ENCODE peak calls at places on chromosomes 13 and 19, in seven cellular contexts. One of them, this sample, is unnamed.

GRCh38 chr13:29497137-29497654 is 98.3 kb downstream of the SLC7A1 start:
- DNase-seq in HCT116: no peak
- DNase-seq in HepG2: no peak
- DNase-seq in K562: no peak
- DNase-seq in GM12878: no peak
- DNase-seq in SK-N-SH: no peak
- DNase-seq in H1: no peak
- DNase-seq in this sample: no peak

GRCh38 chr13:111493468-111493867 is 173.0 kb downstream of the TEX29 start:
- DNase-seq in HCT116: no peak
- DNase-seq in HepG2: no peak
- DNase-seq in K562: no peak
- DNase-seq in GM12878: no peak
- DNase-seq in SK-N-SH: no peak
- DNase-seq in H1: no peak
- DNase-seq in this sample: no peak

GRCh38 chr13:26051231-26052135 is at the start of gene SHISA2:
- DNase-seq in HCT116: no peak
- DNase-seq in HepG2: no peak
- DNase-seq in K562: no peak
- DNase-seq in GM12878: no peak
- DNase-seq in SK-N-SH: peak
- DNase-seq in H1: peak
- DNase-seq in this sample: peak

GRCh38 chr19:54333586-54334298 is 5.2 kb downstream of the LILRA4 start:
- DNase-seq in HCT116: no peak
- DNase-seq in HepG2: no peak
- DNase-seq in K562: no peak
- DNase-seq in GM12878: no peak
- DNase-seq in SK-N-SH: no peak
- DNase-seq in H1: no peak
- DNase-seq in this sample: no peak

GRCh38 chr13:73340069-73340468 is 281.3 kb downstream of the KLF5 start:
- DNase-seq in HCT116: no peak
- DNase-seq in HepG2: no peak
- DNase-seq in K562: no peak
- DNase-seq in GM12878: no peak
- DNase-seq in SK-N-SH: no peak
- DNase-seq in H1: no peak
- DNase-seq in this sample: no peak

GRCh38 chr13:95296326-95296939 is 4.8 kb downstream of the ABCC4 start:
- DNase-seq in HCT116: peak
- DNase-seq in HepG2: peak
- DNase-seq in K562: no peak
- DNase-seq in GM12878: no peak
- DNase-seq in SK-N-SH: peak
- DNase-seq in H1: peak
- DNase-seq in this sample: peak

GRCh38 chr13:33953781-33954180 is 135.8 kb downstream of the RFC3 start:
- DNase-seq in HCT116: no peak
- DNase-seq in HepG2: no peak
- DNase-seq in K562: no peak
- DNase-seq in GM12878: no peak
- DNase-seq in SK-N-SH: no peak
- DNase-seq in H1: no peak
- DNase-seq in this sample: no peak

GRCh38 chr13:19632915-19633339 is 532 bp upstream of the MPHOSPH8 start:
- DNase-seq in HCT116: no peak
- DNase-seq in HepG2: no peak
- DNase-seq in K562: no peak
- DNase-seq in GM12878: no peak
- DNase-seq in SK-N-SH: no peak
- DNase-seq in H1: no peak
- DNase-seq in this sample: no peak

GRCh38 chr13:26965058-26965380 is 204.4 kb upstream of the GPR12 start:
- DNase-seq in HCT116: no peak
- DNase-seq in HepG2: no peak
- DNase-seq in K562: no peak
- DNase-seq in GM12878: no peak
- DNase-seq in SK-N-SH: no peak
- DNase-seq in H1: no peak
- DNase-seq in this sample: no peak

GRCh38 chr19:2077398-2077797 is 18.7 kb downstream of the MOB3A start:
- DNase-seq in HCT116: no peak
- DNase-seq in HepG2: no peak
- DNase-seq in K562: no peak
- DNase-seq in GM12878: no peak
- DNase-seq in SK-N-SH: peak
- DNase-seq in H1: no peak
- DNase-seq in this sample: no peak

GRCh38 chr13:109402976-109403375 is 383.4 kb downstream of the IRS2 start:
- DNase-seq in HCT116: no peak
- DNase-seq in HepG2: no peak
- DNase-seq in K562: no peak
- DNase-seq in GM12878: no peak
- DNase-seq in SK-N-SH: no peak
- DNase-seq in H1: no peak
- DNase-seq in this sample: no peak

GRCh38 chr13:109400192-109400591 is 386.2 kb downstream of the IRS2 start:
- DNase-seq in HCT116: no peak
- DNase-seq in HepG2: no peak
- DNase-seq in K562: no peak
- DNase-seq in GM12878: no peak
- DNase-seq in SK-N-SH: no peak
- DNase-seq in H1: no peak
- DNase-seq in this sample: no peak

GRCh38 chr13:109401891-109402290 is 384.5 kb downstream of the IRS2 start:
- DNase-seq in HCT116: no peak
- DNase-seq in HepG2: no peak
- DNase-seq in K562: no peak
- DNase-seq in GM12878: no peak
- DNase-seq in SK-N-SH: no peak
- DNase-seq in H1: no peak
- DNase-seq in this sample: no peak

GRCh38 chr13:109401307-109401706 is 385.1 kb downstream of the IRS2 start:
- DNase-seq in HCT116: no peak
- DNase-seq in HepG2: no peak
- DNase-seq in K562: no peak
- DNase-seq in GM12878: no peak
- DNase-seq in SK-N-SH: no peak
- DNase-seq in H1: no peak
- DNase-seq in this sample: no peak

GRCh38 chr13:109400625-109401257 is 385.6 kb downstream of the IRS2 start:
- DNase-seq in HCT116: no peak
- DNase-seq in HepG2: no peak
- DNase-seq in K562: no peak
- DNase-seq in GM12878: no peak
- DNase-seq in SK-N-SH: peak
- DNase-seq in H1: no peak
- DNase-seq in this sample: no peak
- TF ChIP-seq JUND in HCT116: no peak
- TF ChIP-seq JUND in HepG2: no peak
- TF ChIP-seq JUND in K562: no peak
- TF ChIP-seq JUND in GM12878: no peak
- TF ChIP-seq JUND in SK-N-SH: no peak
- TF ChIP-seq JUND in H1: no peak
- TF ChIP-seq JUND in this sample: no peak

GRCh38 chr19:13783565-13784500 is 9.6 kb downstream of the C19orf53 start:
- DNase-seq in HCT116: no peak
- DNase-seq in HepG2: no peak
- DNase-seq in K562: no peak
- DNase-seq in GM12878: no peak
- DNase-seq in SK-N-SH: no peak
- DNase-seq in H1: no peak
- DNase-seq in this sample: no peak
- TF ChIP-seq JUND in HCT116: no peak
- TF ChIP-seq JUND in HepG2: no peak
- TF ChIP-seq JUND in K562: no peak
- TF ChIP-seq JUND in GM12878: no peak
- TF ChIP-seq JUND in SK-N-SH: no peak
- TF ChIP-seq JUND in H1: no peak
- TF ChIP-seq JUND in this sample: no peak

DNA sequence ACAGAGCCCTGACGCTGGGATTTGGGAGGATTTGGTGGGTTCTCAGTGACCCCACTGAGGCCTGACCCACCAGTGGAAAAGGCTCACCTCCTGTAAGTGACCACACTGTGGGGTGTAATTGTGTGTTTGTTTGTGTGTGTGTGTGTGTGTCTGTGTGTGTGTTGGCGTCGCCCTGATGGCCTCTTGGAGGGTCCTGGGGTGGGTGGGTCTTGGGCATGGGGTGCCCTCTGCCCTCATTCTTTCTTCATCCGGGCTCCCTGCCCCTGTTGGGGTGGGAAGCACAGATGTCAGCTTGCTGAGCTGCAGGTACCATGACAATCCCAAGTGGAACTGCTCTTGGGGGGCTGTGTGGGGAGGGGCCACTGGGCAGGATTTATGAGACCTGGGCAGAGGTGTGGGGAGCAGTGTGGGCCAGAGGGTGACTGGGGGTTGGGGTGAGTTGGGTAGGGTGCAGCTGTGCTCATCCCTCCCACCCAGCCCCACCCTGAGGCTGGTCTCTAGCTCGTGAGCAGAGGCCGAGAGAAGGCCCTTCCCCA is 22.8 kb downstream of the WTIP start:
- DNase-seq in HCT116: no peak
- DNase-seq in HepG2: no peak
- DNase-seq in K562: no peak
- DNase-seq in GM12878: no peak
- DNase-seq in SK-N-SH: no peak
- DNase-seq in H1: no peak
- DNase-seq in this sample: no peak
- TF ChIP-seq JUND in HCT116: no peak
- TF ChIP-seq JUND in HepG2: no peak
- TF ChIP-seq JUND in K562: no peak
- TF ChIP-seq JUND in GM12878: no peak
- TF ChIP-seq JUND in SK-N-SH: no peak
- TF ChIP-seq JUND in H1: no peak
- TF ChIP-seq JUND in this sample: no peak

DNA sequence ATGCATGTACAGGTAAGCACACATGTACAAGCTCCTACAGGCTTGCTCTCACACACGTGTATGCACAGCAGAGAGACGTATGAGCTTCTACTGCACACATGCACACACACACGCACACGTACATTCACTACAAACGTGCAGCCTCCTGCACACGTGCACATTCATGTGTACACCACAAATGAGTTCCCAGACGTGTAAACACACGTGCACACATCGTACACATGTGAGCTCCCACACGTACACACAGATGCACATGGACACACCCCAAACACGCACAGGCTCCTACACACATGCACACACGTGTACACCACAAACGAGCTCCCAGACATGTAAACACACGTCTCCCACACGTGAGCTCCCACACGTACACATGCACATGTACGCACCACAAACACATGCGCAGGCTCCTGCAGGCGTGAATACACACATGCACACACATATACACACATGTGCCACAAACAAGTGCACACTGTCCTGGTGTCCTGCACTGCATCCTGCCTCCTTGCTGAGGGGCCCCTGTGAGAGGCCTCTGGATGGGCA is 83.7 kb upstream of the MCF2L start:
- DNase-seq in HCT116: no peak
- DNase-seq in HepG2: no peak
- DNase-seq in K562: no peak
- DNase-seq in GM12878: no peak
- DNase-seq in SK-N-SH: no peak
- DNase-seq in H1: no peak
- DNase-seq in this sample: no peak
- TF ChIP-seq JUND in HCT116: no peak
- TF ChIP-seq JUND in HepG2: no peak
- TF ChIP-seq JUND in K562: no peak
- TF ChIP-seq JUND in GM12878: no peak
- TF ChIP-seq JUND in SK-N-SH: no peak
- TF ChIP-seq JUND in H1: no peak
- TF ChIP-seq JUND in this sample: no peak

DNA sequence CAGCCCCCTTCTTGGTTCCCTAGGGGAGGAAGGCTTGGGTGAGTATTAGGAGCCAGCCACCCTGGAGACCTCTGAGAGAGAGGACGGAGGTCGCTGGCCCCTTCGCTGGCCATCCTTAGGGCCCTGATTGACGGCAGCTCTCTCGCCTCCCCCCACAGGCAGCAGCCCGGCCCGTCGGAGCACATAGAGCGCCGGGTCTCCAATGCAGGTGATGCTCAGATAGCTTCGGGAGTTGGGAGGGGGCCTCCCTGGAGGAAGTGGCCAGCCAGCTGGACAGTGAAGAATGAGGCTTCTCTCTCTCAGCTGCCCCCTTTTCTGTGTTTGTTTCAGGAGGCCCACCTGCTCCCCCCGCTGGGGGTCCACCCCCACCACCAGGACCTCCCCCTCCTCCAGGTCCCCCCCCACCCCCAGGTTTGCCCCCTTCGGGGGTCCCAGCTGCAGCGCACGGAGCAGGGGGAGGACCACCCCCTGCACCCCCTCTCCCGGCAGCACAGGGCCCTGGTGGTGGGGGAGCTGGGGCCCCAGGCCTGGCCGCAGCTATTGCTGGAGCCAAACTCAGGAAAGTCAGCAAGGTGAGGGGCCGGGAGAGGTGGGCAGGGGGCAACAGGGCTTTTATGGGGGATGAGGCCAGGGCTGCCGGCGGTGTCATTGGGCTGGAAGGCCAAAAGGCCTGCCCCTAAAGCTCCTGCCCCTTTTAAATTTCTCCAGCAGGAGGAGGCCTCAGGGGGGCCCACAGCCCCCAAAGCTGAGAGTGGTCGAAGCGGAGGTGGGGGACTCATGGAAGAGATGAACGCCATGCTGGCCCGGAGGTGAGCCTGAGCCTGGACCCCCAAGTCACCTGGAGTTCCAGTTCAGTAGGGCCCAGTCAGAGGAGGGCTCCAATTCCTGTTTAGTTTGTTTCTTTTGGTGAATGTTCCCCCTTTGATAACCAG is 15.0 kb downstream of the VASP start:
- DNase-seq in HCT116: no peak
- DNase-seq in HepG2: no peak
- DNase-seq in K562: no peak
- DNase-seq in GM12878: no peak
- DNase-seq in SK-N-SH: no peak
- DNase-seq in H1: no peak
- DNase-seq in this sample: no peak
- TF ChIP-seq JUND in HCT116: no peak
- TF ChIP-seq JUND in HepG2: no peak
- TF ChIP-seq JUND in K562: no peak
- TF ChIP-seq JUND in GM12878: no peak
- TF ChIP-seq JUND in SK-N-SH: no peak
- TF ChIP-seq JUND in H1: no peak
- TF ChIP-seq JUND in this sample: no peak

GRCh38 chr13:105702441-105702840 is 833.0 kb downstream of the EFNB2 start:
- DNase-seq in HCT116: no peak
- DNase-seq in HepG2: no peak
- DNase-seq in K562: no peak
- DNase-seq in GM12878: no peak
- DNase-seq in SK-N-SH: no peak
- DNase-seq in H1: no peak
- DNase-seq in this sample: no peak
- TF ChIP-seq JUND in HCT116: no peak
- TF ChIP-seq JUND in HepG2: no peak
- TF ChIP-seq JUND in K562: no peak
- TF ChIP-seq JUND in GM12878: no peak
- TF ChIP-seq JUND in SK-N-SH: no peak
- TF ChIP-seq JUND in H1: no peak
- TF ChIP-seq JUND in this sample: no peak

GRCh38 chr19:40811478-40812341 is 12.7 kb downstream of the EGLN2 start:
- DNase-seq in HCT116: no peak
- DNase-seq in HepG2: no peak
- DNase-seq in K562: peak
- DNase-seq in GM12878: no peak
- DNase-seq in SK-N-SH: no peak
- DNase-seq in H1: no peak
- DNase-seq in this sample: no peak
- TF ChIP-seq JUND in HCT116: no peak
- TF ChIP-seq JUND in HepG2: no peak
- TF ChIP-seq JUND in K562: no peak
- TF ChIP-seq JUND in GM12878: no peak
- TF ChIP-seq JUND in SK-N-SH: no peak
- TF ChIP-seq JUND in H1: no peak
- TF ChIP-seq JUND in this sample: no peak